ENCODE peak calls at places on chromosomes 5 and 9, in five cellular contexts. A is kidney, B is neural progenitor cell, Q is aorta, W is cardiac muscle cell. I is an unnamed sample. For H3K4me1 and H3K9me3, the result is how much of the 10 kb centered on the place peaks cover.

GRCh38 chr9:88544245-88544644 is 9.3 kb downstream of the NXNL2 start:
- DNase-seq in Q (no peak), W (no peak), A (no peak), B (no peak), I (no peak)

GRCh38 chr9:93185261-93186150 is 1.6 kb downstream of the WNK2 start:
- DNase-seq in Q (no peak), W (no peak), A (no peak), B (no peak), I (no peak)

GRCh38 chr5:78647411-78647818 is 1.2 kb downstream of the LHFPL2 start:
- DNase-seq in A (no peak), W (peak), Q (no peak), B (peak), I (no peak)

GRCh38 chr5:125258610-125259009 is 512.2 kb upstream of the ZNF608 start:
- DNase-seq in B (no peak), W (no peak), Q (no peak), A (no peak), I (no peak)

GRCh38 chr5:8184455-8185063 is 315.6 kb downstream of the MTRR start:
- DNase-seq in A (no peak), B (peak), W (peak), Q (no peak), I (no peak)

GRCh38 chr9:110532908-110533665 is 46.5 kb downstream of the SVEP1 start:
- DNase-seq in Q (no peak), A (no peak), B (no peak), W (no peak), I (no peak)

GRCh38 chr5:133680830-133681555 is 68.7 kb upstream of the FSTL4 start:
- DNase-seq in W (no peak), A (no peak), B (no peak), Q (no peak), I (no peak)

GRCh38 chr5:36138900-36139683 is 12.6 kb downstream of the LMBRD2 start:
- DNase-seq in Q (no peak), W (no peak), A (peak), B (no peak), I (no peak)

GRCh38 chr5:175889910-175890684 is 18.7 kb downstream of the CPLX2 start:
- DNase-seq in B (no peak), Q (no peak), A (no peak), W (peak), I (no peak)

GRCh38 chr5:54944364-54944763 is 41.0 kb downstream of the ESM1 start:
- DNase-seq in Q (no peak), A (no peak), W (peak), B (peak), I (peak)

GRCh38 chr9:38144421-38144820 is 75.4 kb upstream of the SHB start:
- DNase-seq in B (no peak), W (no peak), Q (no peak), A (no peak), I (no peak)

GRCh38 chr5:83097582-83098265 is 20.4 kb downstream of the XRCC4 start:
- DNase-seq in B (no peak), A (no peak), Q (no peak), W (peak), I (no peak)

GRCh38 chr5:53253421-53253871 is 143.9 kb upstream of the MOCS2 start:
- DNase-seq in W (no peak), A (no peak), B (no peak), Q (no peak), I (no peak)

GRCh38 chr9:88056876-88057275 is 81.4 kb downstream of the SPATA31C2 start:
- DNase-seq in B (no peak), A (no peak), Q (no peak), W (no peak), I (no peak)

GRCh38 chr5:165138261-165138660 is 1632.8 kb downstream of the MAT2B start:
- DNase-seq in A (no peak), B (peak), Q (no peak), W (peak), I (no peak)

GRCh38 chr5:76838481-76839261 is 11.1 kb upstream of the S100Z start:
- DNase-seq in A (no peak), Q (no peak), B (no peak), W (no peak), I (no peak)

GRCh38 chr9:125844611-125845010 is 97.4 kb downstream of the PBX3 start:
- DNase-seq in A (no peak), B (no peak), Q (no peak), W (no peak), I (no peak)

GRCh38 chr5:44665101-44665701 is 143.5 kb upstream of the MRPS30 start:
- DNase-seq in W (no peak), A (no peak), Q (peak), B (no peak), I (no peak)

GRCh38 chr9:93906182-93906880 is 48.8 kb downstream of the BARX1 start:
- DNase-seq in Q (peak), B (no peak), W (no peak), A (no peak), I (no peak)

GRCh38 chr5:124461110-124461509 is 285.3 kb downstream of the ZNF608 start:
- DNase-seq in A (no peak), B (no peak), Q (no peak), W (no peak), I (no peak)

GRCh38 chr9:116193636-116194035 is 40.0 kb downstream of the PAPPA start:
- DNase-seq in A (no peak), Q (no peak), B (no peak), W (no peak), I (no peak)

GRCh38 chr5:28344803-28345433 is 1306.5 kb upstream of the CDH9 start:
- DNase-seq in Q (no peak), W (peak), A (no peak), B (peak), I (no peak)

GRCh38 chr5:10330511-10331105 is 22.9 kb upstream of the MARCHF6 start:
- DNase-seq in A (no peak), W (no peak), Q (no peak), B (no peak), I (no peak)

GRCh38 chr9:85741112-85741874 is 461 bp downstream of the AGTPBP1 start:
- DNase-seq in B (peak), W (no peak), A (peak), Q (peak), I (peak)

GRCh38 chr5:122906768-122907167 is 61.4 kb downstream of the SNX24 start:
- DNase-seq in A (no peak), B (no peak), W (no peak), Q (peak), I (no peak)

GRCh38 chr9:133490865-133491655 is 12.2 kb upstream of the SLC2A6 start:
- DNase-seq in B (no peak), Q (peak), A (peak), W (no peak), I (no peak)

GRCh38 chr9:125472926-125473701 is 211.5 kb downstream of the GAPVD1 start:
- DNase-seq in W (peak), A (no peak), B (peak), Q (peak), I (no peak)

GRCh38 chr5:177132504-177133118 is 962 bp upstream of the NSD1 start:
- DNase-seq in A (peak), B (peak), W (peak), Q (no peak), I (peak)

GRCh38 chr5:69484891-69485290 is 7.7 kb upstream of the OCLN start:
- DNase-seq in W (no peak), Q (no peak), B (no peak), A (no peak), I (no peak)

GRCh38 chr9:130756037-130756436 is 62.5 kb downstream of the EXOSC2 start:
- DNase-seq in Q (no peak), W (no peak), A (no peak), B (no peak), I (no peak)

GRCh38 chr5:158819840-158820620 is 279.7 kb downstream of the EBF1 start:
- DNase-seq in B (no peak), W (no peak), A (no peak), Q (no peak), I (no peak)

GRCh38 chr5:89457411-89458329 is 574.7 kb upstream of the MEF2C start:
- DNase-seq in B (no peak), A (peak), Q (peak), W (no peak), I (no peak)

GRCh38 chr9:130872912-130873503 is 23.6 kb downstream of the QRFP start:
- DNase-seq in Q (peak), A (peak), W (no peak), B (no peak), I (no peak)

GRCh38 chr5:62152394-62153123 is 153.4 kb upstream of the KIF2A start:
- DNase-seq in B (peak), A (no peak), Q (no peak), W (no peak), I (no peak)

GRCh38 chr5:172643392-172643871 is 2.4 kb downstream of the NEURL1B start:
- DNase-seq in A (no peak), Q (peak), W (no peak), B (no peak), I (no peak)

GRCh38 chr9:110142868-110143866 is 64.8 kb downstream of the C9orf152 start:
- DNase-seq in Q (no peak), W (peak), B (peak), A (no peak), I (no peak)

GRCh38 chr9:28882528-28882927 is 1309.2 kb upstream of the C9orf72 start:
- DNase-seq in W (no peak), B (no peak), A (no peak), Q (no peak), I (no peak)

GRCh38 chr5:142091922-142092321 is 16.7 kb upstream of the NDFIP1 start:
- DNase-seq in A (no peak), W (no peak), Q (no peak), B (no peak), I (no peak)

GRCh38 chr9:134326754-134327526 is 685 bp downstream of the RXRA start:
- DNase-seq in B (peak), W (peak), Q (peak), A (peak), I (no peak)

DNA sequence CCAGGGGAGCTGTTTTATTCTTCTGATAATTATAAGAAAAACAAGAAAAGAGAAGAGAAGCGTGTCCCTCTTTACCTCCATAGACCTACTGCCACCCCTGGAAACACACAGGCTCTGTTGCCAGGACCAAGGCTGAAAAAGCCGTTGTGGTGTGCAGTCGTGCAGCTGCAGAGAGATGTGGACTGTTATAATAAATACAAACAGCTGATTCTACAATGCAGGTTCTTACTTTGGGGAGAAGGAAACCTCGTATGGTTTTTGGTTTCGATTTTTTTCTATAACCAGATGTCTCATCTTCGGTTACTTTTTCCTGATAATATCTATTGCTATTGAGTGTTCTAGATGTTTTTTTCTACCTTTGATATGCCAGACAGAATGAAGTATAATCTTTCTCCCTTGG is 28.1 kb downstream of the FYB1 start:
- DNase-seq in A (no peak), W (no peak), B (no peak), Q (no peak), I (no peak)
- H3K4me1 ChIP-seq in A (under half), W (under half), B (under half), Q (under half), I (half or more)

GRCh38 chr5:2519153-2519552 is 232.3 kb downstream of the IRX2 start:
- DNase-seq in Q (no peak), B (no peak), W (no peak), A (no peak), I (no peak)

GRCh38 chr5:2524620-2525019 is 226.9 kb downstream of the IRX2 start:
- DNase-seq in A (no peak), Q (no peak), W (no peak), B (no peak), I (no peak)

GRCh38 chr5:2523180-2523579 is 228.3 kb downstream of the IRX2 start:
- DNase-seq in Q (no peak), A (no peak), B (no peak), W (no peak), I (no peak)

GRCh38 chr5:2517451-2517850 is 234.0 kb downstream of the IRX2 start:
- DNase-seq in B (no peak), A (peak), W (no peak), Q (no peak), I (no peak)

GRCh38 chr5:2522372-2522771 is 229.1 kb downstream of the IRX2 start:
- DNase-seq in Q (no peak), B (no peak), W (no peak), A (no peak), I (no peak)
- H3K9me3 ChIP-seq in Q (under half), B (under half), W (under half), A (under half), I (under half)

GRCh38 chr9:7960615-7961014 is 161.0 kb upstream of the DMAC1 start:
- DNase-seq in B (no peak), W (no peak), A (no peak), Q (no peak), I (no peak)
- H3K27ac ChIP-seq in B (peak), W (no peak), A (no peak), Q (no peak), I (no peak)

GRCh38 chr5:180918380-180918779 is 19.4 kb downstream of the BTNL8 start:
- DNase-seq in A (no peak), Q (no peak), B (no peak), W (no peak), I (no peak)
- H3K4me1 ChIP-seq in A (under half), Q (under half), B (under half), W (under half), I (under half)

GRCh38 chr5:137710086-137710485 is 25.8 kb downstream of the KLHL3 start:
- DNase-seq in W (no peak), A (no peak), B (no peak), Q (no peak), I (no peak)

GRCh38 chr5:137714494-137714893 is 21.4 kb downstream of the KLHL3 start:
- DNase-seq in W (no peak), Q (no peak), A (no peak), B (no peak), I (no peak)

GRCh38 chr5:137708796-137709559 is 26.9 kb downstream of the KLHL3 start:
- DNase-seq in B (no peak), Q (no peak), W (no peak), A (no peak), I (no peak)

GRCh38 chr5:137714931-137715330 is 21.0 kb downstream of the KLHL3 start:
- DNase-seq in B (no peak), A (no peak), W (no peak), Q (no peak), I (no peak)

GRCh38 chr5:137712268-137712667 is 23.6 kb downstream of the KLHL3 start:
- DNase-seq in A (no peak), W (no peak), B (no peak), Q (no peak), I (no peak)
- H3K9me3 ChIP-seq in A (under half), W (under half), B (under half), Q (under half), I (under half)

I was measured in naive thymus-derived CD4-positive, alpha-beta T cell.